ENCODE peak calls at places on chromosomes 3 and 15, in ten cellular contexts. One of them, this sample, is unnamed.

GRCh38 chr3:196192036-196193001 is 18.9 kb downstream of the ZDHHC19 start:
- DNase-seq in AG09319: no peak
- DNase-seq in left cardiac atrium: peak
- DNase-seq in upper lobe of right lung: no peak
- DNase-seq in amniotic stem cell: no peak
- DNase-seq in SHP77: no peak
- DNase-seq in mesothelial cell of epicardium: no peak
- DNase-seq in natural killer cell treated with Interleukin-12 subunit alpha and Interleukin-12 subunit beta and Interleukin-15 and Interleukin-18, amount 100 ng/mL, for 72 hours: peak
- DNase-seq in astrocyte of the cerebellum: no peak
- DNase-seq in amniotic epithelial cell: no peak
- DNase-seq in this sample: no peak

GRCh38 chr3:114525278-114525677 is 231.4 kb downstream of the TIGIT start:
- DNase-seq in amniotic stem cell: no peak
- DNase-seq in amniotic epithelial cell: peak
- DNase-seq in upper lobe of right lung: no peak
- DNase-seq in mesothelial cell of epicardium: no peak
- DNase-seq in SHP77: no peak
- DNase-seq in natural killer cell treated with Interleukin-12 subunit alpha and Interleukin-12 subunit beta and Interleukin-15 and Interleukin-18, amount 100 ng/mL, for 72 hours: no peak
- DNase-seq in astrocyte of the cerebellum: no peak
- DNase-seq in left cardiac atrium: no peak
- DNase-seq in AG09319: no peak
- DNase-seq in this sample: no peak

GRCh38 chr3:128237348-128238099 is 84.2 kb downstream of the EEFSEC start:
- DNase-seq in amniotic epithelial cell: no peak
- DNase-seq in astrocyte of the cerebellum: no peak
- DNase-seq in natural killer cell treated with Interleukin-12 subunit alpha and Interleukin-12 subunit beta and Interleukin-15 and Interleukin-18, amount 100 ng/mL, for 72 hours: no peak
- DNase-seq in amniotic stem cell: no peak
- DNase-seq in left cardiac atrium: no peak
- DNase-seq in mesothelial cell of epicardium: no peak
- DNase-seq in upper lobe of right lung: no peak
- DNase-seq in AG09319: no peak
- DNase-seq in SHP77: no peak
- DNase-seq in this sample: no peak

GRCh38 chr3:115790759-115791158 is 167.4 kb downstream of the GAP43 start:
- DNase-seq in astrocyte of the cerebellum: peak
- DNase-seq in amniotic epithelial cell: peak
- DNase-seq in natural killer cell treated with Interleukin-12 subunit alpha and Interleukin-12 subunit beta and Interleukin-15 and Interleukin-18, amount 100 ng/mL, for 72 hours: peak
- DNase-seq in SHP77: no peak
- DNase-seq in AG09319: peak
- DNase-seq in left cardiac atrium: no peak
- DNase-seq in upper lobe of right lung: no peak
- DNase-seq in mesothelial cell of epicardium: no peak
- DNase-seq in amniotic stem cell: peak
- DNase-seq in this sample: peak

GRCh38 chr3:196754215-196754937 is 14.7 kb downstream of the PAK2 start:
- DNase-seq in mesothelial cell of epicardium: no peak
- DNase-seq in amniotic epithelial cell: peak
- DNase-seq in AG09319: no peak
- DNase-seq in SHP77: no peak
- DNase-seq in astrocyte of the cerebellum: no peak
- DNase-seq in left cardiac atrium: no peak
- DNase-seq in upper lobe of right lung: no peak
- DNase-seq in natural killer cell treated with Interleukin-12 subunit alpha and Interleukin-12 subunit beta and Interleukin-15 and Interleukin-18, amount 100 ng/mL, for 72 hours: no peak
- DNase-seq in amniotic stem cell: no peak
- DNase-seq in this sample: no peak

GRCh38 chr15:91258436-91258779 is 158.4 kb downstream of the SV2B start:
- DNase-seq in AG09319: no peak
- DNase-seq in astrocyte of the cerebellum: no peak
- DNase-seq in amniotic stem cell: no peak
- DNase-seq in left cardiac atrium: no peak
- DNase-seq in SHP77: no peak
- DNase-seq in upper lobe of right lung: no peak
- DNase-seq in amniotic epithelial cell: no peak
- DNase-seq in natural killer cell treated with Interleukin-12 subunit alpha and Interleukin-12 subunit beta and Interleukin-15 and Interleukin-18, amount 100 ng/mL, for 72 hours: no peak
- DNase-seq in mesothelial cell of epicardium: no peak
- DNase-seq in this sample: no peak

GRCh38 chr3:13045904-13046568 is 27.2 kb downstream of the IQSEC1 start:
- DNase-seq in natural killer cell treated with Interleukin-12 subunit alpha and Interleukin-12 subunit beta and Interleukin-15 and Interleukin-18, amount 100 ng/mL, for 72 hours: no peak
- DNase-seq in amniotic stem cell: no peak
- DNase-seq in upper lobe of right lung: no peak
- DNase-seq in left cardiac atrium: no peak
- DNase-seq in SHP77: no peak
- DNase-seq in AG09319: no peak
- DNase-seq in amniotic epithelial cell: no peak
- DNase-seq in astrocyte of the cerebellum: no peak
- DNase-seq in mesothelial cell of epicardium: no peak
- DNase-seq in this sample: no peak

GRCh38 chr3:190086191-190086590 is 34.5 kb downstream of the P3H2 start:
- DNase-seq in astrocyte of the cerebellum: no peak
- DNase-seq in amniotic epithelial cell: no peak
- DNase-seq in left cardiac atrium: no peak
- DNase-seq in natural killer cell treated with Interleukin-12 subunit alpha and Interleukin-12 subunit beta and Interleukin-15 and Interleukin-18, amount 100 ng/mL, for 72 hours: no peak
- DNase-seq in upper lobe of right lung: no peak
- DNase-seq in amniotic stem cell: no peak
- DNase-seq in SHP77: no peak
- DNase-seq in AG09319: no peak
- DNase-seq in mesothelial cell of epicardium: no peak
- DNase-seq in this sample: peak

GRCh38 chr15:29568840-29569532 is 253.3 kb downstream of the TJP1 start:
- DNase-seq in left cardiac atrium: no peak
- DNase-seq in amniotic epithelial cell: peak
- DNase-seq in upper lobe of right lung: no peak
- DNase-seq in amniotic stem cell: no peak
- DNase-seq in natural killer cell treated with Interleukin-12 subunit alpha and Interleukin-12 subunit beta and Interleukin-15 and Interleukin-18, amount 100 ng/mL, for 72 hours: no peak
- DNase-seq in AG09319: no peak
- DNase-seq in SHP77: peak
- DNase-seq in mesothelial cell of epicardium: no peak
- DNase-seq in astrocyte of the cerebellum: no peak
- DNase-seq in this sample: peak

GRCh38 chr3:42149537-42150426 is 58.6 kb downstream of the TRAK1 start:
- DNase-seq in natural killer cell treated with Interleukin-12 subunit alpha and Interleukin-12 subunit beta and Interleukin-15 and Interleukin-18, amount 100 ng/mL, for 72 hours: no peak
- DNase-seq in SHP77: no peak
- DNase-seq in amniotic stem cell: no peak
- DNase-seq in AG09319: no peak
- DNase-seq in amniotic epithelial cell: no peak
- DNase-seq in mesothelial cell of epicardium: no peak
- DNase-seq in upper lobe of right lung: peak
- DNase-seq in left cardiac atrium: no peak
- DNase-seq in astrocyte of the cerebellum: no peak
- DNase-seq in this sample: no peak

GRCh38 chr15:63192604-63193206 is 3.3 kb downstream of the RAB8B start:
- DNase-seq in AG09319: no peak
- DNase-seq in astrocyte of the cerebellum: no peak
- DNase-seq in amniotic stem cell: no peak
- DNase-seq in upper lobe of right lung: no peak
- DNase-seq in SHP77: no peak
- DNase-seq in mesothelial cell of epicardium: no peak
- DNase-seq in left cardiac atrium: no peak
- DNase-seq in natural killer cell treated with Interleukin-12 subunit alpha and Interleukin-12 subunit beta and Interleukin-15 and Interleukin-18, amount 100 ng/mL, for 72 hours: no peak
- DNase-seq in amniotic epithelial cell: no peak
- DNase-seq in this sample: no peak

GRCh38 chr3:72134989-72135451 is 350.1 kb upstream of the PROK2 start:
- DNase-seq in left cardiac atrium: no peak
- DNase-seq in amniotic stem cell: no peak
- DNase-seq in natural killer cell treated with Interleukin-12 subunit alpha and Interleukin-12 subunit beta and Interleukin-15 and Interleukin-18, amount 100 ng/mL, for 72 hours: no peak
- DNase-seq in mesothelial cell of epicardium: no peak
- DNase-seq in upper lobe of right lung: no peak
- DNase-seq in astrocyte of the cerebellum: no peak
- DNase-seq in amniotic epithelial cell: no peak
- DNase-seq in SHP77: no peak
- DNase-seq in AG09319: no peak
- DNase-seq in this sample: no peak

GRCh38 chr3:80244390-80244789 is 476.6 kb upstream of the ROBO1 start:
- DNase-seq in left cardiac atrium: no peak
- DNase-seq in natural killer cell treated with Interleukin-12 subunit alpha and Interleukin-12 subunit beta and Interleukin-15 and Interleukin-18, amount 100 ng/mL, for 72 hours: no peak
- DNase-seq in amniotic epithelial cell: no peak
- DNase-seq in SHP77: no peak
- DNase-seq in upper lobe of right lung: no peak
- DNase-seq in mesothelial cell of epicardium: no peak
- DNase-seq in astrocyte of the cerebellum: peak
- DNase-seq in AG09319: peak
- DNase-seq in amniotic stem cell: no peak
- DNase-seq in this sample: no peak

GRCh38 chr15:43792761-43793493 is 807 bp downstream of the SERF2 start:
- DNase-seq in astrocyte of the cerebellum: no peak
- DNase-seq in mesothelial cell of epicardium: no peak
- DNase-seq in upper lobe of right lung: peak
- DNase-seq in natural killer cell treated with Interleukin-12 subunit alpha and Interleukin-12 subunit beta and Interleukin-15 and Interleukin-18, amount 100 ng/mL, for 72 hours: no peak
- DNase-seq in amniotic epithelial cell: peak
- DNase-seq in amniotic stem cell: no peak
- DNase-seq in left cardiac atrium: peak
- DNase-seq in SHP77: no peak
- DNase-seq in AG09319: no peak
- DNase-seq in this sample: peak

GRCh38 chr15:71011503-71012155 is 103.6 kb upstream of the THSD4 start:
- DNase-seq in amniotic epithelial cell: peak
- DNase-seq in left cardiac atrium: no peak
- DNase-seq in astrocyte of the cerebellum: peak
- DNase-seq in mesothelial cell of epicardium: no peak
- DNase-seq in upper lobe of right lung: no peak
- DNase-seq in SHP77: no peak
- DNase-seq in AG09319: peak
- DNase-seq in natural killer cell treated with Interleukin-12 subunit alpha and Interleukin-12 subunit beta and Interleukin-15 and Interleukin-18, amount 100 ng/mL, for 72 hours: no peak
- DNase-seq in amniotic stem cell: peak
- DNase-seq in this sample: peak

GRCh38 chr3:122964844-122965243 is 62.7 kb downstream of the SEMA5B start:
- DNase-seq in SHP77: no peak
- DNase-seq in AG09319: no peak
- DNase-seq in amniotic epithelial cell: no peak
- DNase-seq in amniotic stem cell: no peak
- DNase-seq in left cardiac atrium: no peak
- DNase-seq in upper lobe of right lung: no peak
- DNase-seq in mesothelial cell of epicardium: no peak
- DNase-seq in astrocyte of the cerebellum: no peak
- DNase-seq in natural killer cell treated with Interleukin-12 subunit alpha and Interleukin-12 subunit beta and Interleukin-15 and Interleukin-18, amount 100 ng/mL, for 72 hours: no peak
- DNase-seq in this sample: no peak

GRCh38 chr15:73495171-73495570 is 52.2 kb downstream of the REC114 start:
- DNase-seq in SHP77: no peak
- DNase-seq in amniotic stem cell: no peak
- DNase-seq in astrocyte of the cerebellum: no peak
- DNase-seq in amniotic epithelial cell: peak
- DNase-seq in upper lobe of right lung: no peak
- DNase-seq in AG09319: no peak
- DNase-seq in natural killer cell treated with Interleukin-12 subunit alpha and Interleukin-12 subunit beta and Interleukin-15 and Interleukin-18, amount 100 ng/mL, for 72 hours: no peak
- DNase-seq in mesothelial cell of epicardium: no peak
- DNase-seq in left cardiac atrium: no peak
- DNase-seq in this sample: no peak

GRCh38 chr3:56838441-56838840 is 36.7 kb upstream of the ARHGEF3 start:
- DNase-seq in astrocyte of the cerebellum: no peak
- DNase-seq in left cardiac atrium: no peak
- DNase-seq in mesothelial cell of epicardium: no peak
- DNase-seq in natural killer cell treated with Interleukin-12 subunit alpha and Interleukin-12 subunit beta and Interleukin-15 and Interleukin-18, amount 100 ng/mL, for 72 hours: no peak
- DNase-seq in amniotic epithelial cell: no peak
- DNase-seq in SHP77: no peak
- DNase-seq in upper lobe of right lung: no peak
- DNase-seq in amniotic stem cell: no peak
- DNase-seq in AG09319: no peak
- DNase-seq in this sample: no peak